ENCODE peak calls at places on chromosomes 12 and 14, in nine cellular contexts. D is kidney epithelial cell, H is tibial nerve, L is GM12878, V is left ventricle myocardium inferior, R is IMR-90, M is body of pancreas, X is cardiac muscle cell, P is prostate gland. U is an unnamed sample.

GRCh38 chr12:67394600-67394999 is 125.4 kb downstream of the CAND1 start:
- DNase-seq in V (peak; percentile 45), P (peak; percentile 85), R (peak; percentile 57), L (no peak), D (no peak), X (no peak), H (peak; percentile 30), M (peak; percentile 65), U (no peak)

GRCh38 chr12:55043542-55043941 is 23.8 kb downstream of the NEUROD4 start:
- DNase-seq in X (no peak), V (no peak), R (no peak), P (no peak), L (no peak), D (no peak), H (peak; percentile 50), M (peak; percentile 49), U (no peak)

GRCh38 chr12:109833307-109834189 is at the start of gene TRPV4:
- DNase-seq in M (peak; percentile 26), L (no peak), X (peak; percentile 79), D (no peak), H (no peak), P (no peak), R (peak; percentile 23), V (peak; percentile 25), U (no peak)

GRCh38 chr12:12272869-12273268 is 6.0 kb upstream of the LRP6 start:
- DNase-seq in P (no peak), M (no peak), D (peak; percentile 45), H (no peak), V (no peak), L (no peak), X (no peak), R (no peak), U (no peak)

GRCh38 chr14:80850197-80850814 is 91.2 kb downstream of the CEP128 start:
- DNase-seq in H (no peak), P (no peak), X (peak; percentile 33), M (no peak), L (no peak), V (no peak), R (peak; percentile 68), D (no peak), U (no peak)

GRCh38 chr12:10069099-10069498 is 29.7 kb downstream of the CLEC1A start:
- DNase-seq in L (no peak), M (peak; percentile 32), H (no peak), X (no peak), R (peak; percentile 28), V (no peak), P (no peak), D (no peak), U (peak; percentile 7)

GRCh38 chr12:115599251-115599811 is 678.2 kb downstream of the MED13L start:
- DNase-seq in D (no peak), M (no peak), P (no peak), V (peak; percentile 35), L (no peak), X (no peak), R (no peak), H (no peak), U (no peak)

GRCh38 chr12:1919763-1920162 is 1.3 kb upstream of the CACNA2D4 start:
- DNase-seq in H (no peak), R (no peak), X (no peak), D (no peak), L (no peak), V (no peak), M (no peak), P (no peak), U (no peak)

GRCh38 chr12:92331383-92331782 is 185.7 kb upstream of the BTG1 start:
- DNase-seq in P (no peak), L (no peak), M (no peak), H (no peak), V (no peak), R (no peak), X (no peak), D (no peak), U (no peak)

GRCh38 chr12:113314121-113314529 is 20.8 kb downstream of the SLC8B1 start:
- DNase-seq in P (no peak), M (no peak), D (peak; percentile 32), H (no peak), V (no peak), R (peak; percentile 38), L (no peak), X (no peak), U (no peak)

GRCh38 chr12:121964813-121965643 is 46.6 kb downstream of the CFAP251 start:
- DNase-seq in R (peak; percentile 61), H (no peak), M (no peak), D (no peak), V (no peak), P (no peak), X (no peak), L (no peak), U (peak; percentile 60)

GRCh38 chr12:96141216-96141944 is 52.8 kb upstream of the ELK3 start:
- DNase-seq in D (peak; percentile 21), H (no peak), P (no peak), L (no peak), M (no peak), R (peak; percentile 71), V (no peak), X (no peak), U (no peak)

GRCh38 chr12:4327293-4327692 is 6.3 kb downstream of the TIGAR start:
- DNase-seq in M (no peak), D (no peak), X (no peak), V (no peak), L (no peak), H (no peak), R (no peak), P (no peak), U (no peak)

GRCh38 chr12:92769124-92769901 is 66.5 kb downstream of the PLEKHG7 start:
- DNase-seq in X (peak; percentile 18), M (no peak), R (no peak), P (no peak), H (no peak), D (no peak), L (no peak), V (no peak), U (no peak)

DNA sequence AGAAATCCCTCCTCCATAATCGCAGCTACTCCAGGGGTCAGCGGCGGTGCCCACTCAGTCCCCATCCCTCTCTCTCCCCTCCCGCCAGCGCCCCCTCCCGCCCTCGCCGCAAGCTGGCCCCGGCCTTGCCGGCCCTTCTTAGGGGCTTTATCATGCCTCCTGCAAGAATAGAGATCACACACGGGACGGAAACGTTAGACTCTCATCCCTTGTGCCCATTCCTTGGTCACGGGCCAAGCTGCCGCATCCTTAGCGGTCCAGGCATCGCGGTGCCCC is 681 bp upstream of the COX14 start:
- DNase-seq in D (no peak), H (no peak), L (no peak), X (no peak), M (no peak), R (no peak), P (no peak), V (no peak), U (no peak)
- H3K4me3 ChIP-seq in D (peak overlapping the region; percentile 22), H (peak overlapping the region; percentile 39), L (peak overlapping the region; percentile 73), X (no peak overlapping the region), M (no peak overlapping the region), R (peak overlapping the region; percentile 12), P (no peak overlapping the region), V (peak overlapping the region; percentile 88), U (peak overlapping the region; percentile 46)

DNA sequence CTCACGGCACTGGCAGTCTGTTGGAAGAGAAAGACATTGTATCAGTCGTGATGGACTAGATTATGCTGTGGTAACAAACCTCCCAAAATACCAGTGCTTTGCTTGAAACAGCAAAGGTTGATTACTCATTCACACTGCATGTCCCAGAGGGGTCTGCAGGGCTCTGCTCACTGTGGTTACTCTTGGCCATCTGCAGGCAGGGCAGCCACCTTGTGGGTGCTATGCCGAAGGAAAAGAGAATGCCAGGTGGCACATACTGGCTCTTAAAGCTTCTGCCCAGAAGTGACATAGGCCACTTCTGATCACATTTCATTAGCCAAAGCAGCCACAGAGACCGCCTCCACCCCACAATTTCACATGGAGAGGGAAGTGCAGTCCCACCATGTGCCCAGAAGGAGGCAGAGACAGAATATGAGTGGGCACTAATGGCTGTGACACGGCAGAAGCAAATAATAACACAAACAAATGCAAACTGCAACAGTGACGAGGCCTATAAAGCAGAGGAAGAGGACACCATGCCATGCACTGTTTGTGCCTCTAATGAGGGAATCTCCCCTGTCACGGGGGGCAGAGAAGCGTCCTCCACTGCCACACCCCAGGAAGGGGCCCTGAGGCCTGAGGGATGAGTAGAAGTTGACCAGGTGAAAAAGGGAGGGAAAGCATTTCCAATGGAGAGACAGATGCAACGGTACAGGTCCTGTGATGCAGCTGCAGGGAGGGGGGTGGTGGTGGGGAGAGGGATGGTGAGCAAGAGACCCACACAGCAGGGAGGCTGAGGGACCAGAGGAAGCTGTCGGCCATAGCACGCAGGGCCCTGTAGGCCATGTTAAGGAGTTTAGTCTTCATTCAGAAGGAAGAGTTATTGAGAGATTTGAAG is 51.7 kb upstream of the KICS2 start:
- DNase-seq in D (no peak), R (no peak), P (no peak), L (no peak), V (no peak), M (no peak), X (no peak), H (no peak), U (no peak)
- TF ChIP-seq CTCF in D (peak; percentile 35), R (peak; percentile 16), P (peak; percentile 20), L (peak; percentile 64), V (peak; percentile 47), M (peak; percentile 14), X (peak; percentile 42), H (peak; percentile 49), U (peak; percentile 14)

GRCh38 chr12:53937596-53938275 is 895 bp upstream of the HOXC13 start:
- DNase-seq in X (no peak), P (no peak), D (no peak), H (no peak), L (no peak), R (no peak), V (no peak), M (no peak), U (no peak)
- H3K4me3 ChIP-seq in X (no peak overlapping the region), P (no peak overlapping the region), D (no peak overlapping the region), H (no peak overlapping the region), L (no peak overlapping the region), R (no peak overlapping the region), V (no peak overlapping the region), M (no peak overlapping the region), U (no peak overlapping the region)

DNA sequence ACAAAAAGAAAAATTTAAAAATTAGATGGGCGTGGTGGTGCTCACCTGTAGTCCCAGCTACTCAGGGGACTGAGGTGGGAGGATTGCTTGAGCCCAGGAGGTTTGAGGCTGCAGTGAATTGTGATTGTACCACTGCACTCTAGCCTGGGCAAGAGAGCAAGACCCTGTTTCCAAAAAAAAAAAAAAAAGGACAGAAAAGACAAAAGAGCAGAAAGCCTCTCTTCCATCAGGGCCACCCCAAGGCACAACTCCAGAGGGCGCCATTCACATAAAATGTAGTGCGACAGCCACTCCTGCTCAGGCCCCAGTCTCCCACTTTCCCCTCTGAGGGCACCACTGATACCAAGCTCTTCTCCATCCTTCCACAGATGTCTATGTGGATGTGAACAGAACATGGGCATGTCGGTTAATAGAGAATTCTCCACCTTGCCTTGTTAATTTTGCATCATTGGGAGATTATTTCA is 41.8 kb downstream of the DGLUCY start:
- DNase-seq in M (no peak), V (no peak), X (no peak), L (no peak), D (no peak), P (no peak), H (no peak), R (no peak), U (no peak)
- TF ChIP-seq CTCF in M (no peak), V (no peak), X (no peak), L (peak; percentile 16), D (peak; percentile 16), P (no peak), H (no peak), R (peak; percentile 5), U (no peak)

GRCh38 chr14:100193417-100194357 is 34.2 kb upstream of the DEGS2 start:
- DNase-seq in V (no peak), L (no peak), H (no peak), D (no peak), X (no peak), R (no peak), M (peak; percentile 22), P (peak; percentile 10), U (no peak)
- H3K4me3 ChIP-seq in V (peak overlapping the region; percentile 70), L (peak overlapping the region; percentile 19), H (peak overlapping the region; percentile 45), D (peak overlapping the region; percentile 19), X (peak overlapping the region; percentile 13), R (peak overlapping the region; percentile 47), M (no peak overlapping the region), P (peak overlapping the region; percentile 25), U (peak overlapping the region; percentile 61)

U was measured in AG04449.